ENCODE peak calls at places on chromosomes 5 and 9, in four cellular contexts. V is cardiac fibroblast, X is choroid plexus epithelial cell, U is kidney. Q is an unnamed sample.

GRCh38 chr9:108580021-108580439 is 275.8 kb downstream of the ACTL7B start:
- DNase-seq in U (no peak), X (no peak), V (peak), Q (no peak)

GRCh38 chr9:38182321-38182720 is 113.3 kb upstream of the SHB start:
- DNase-seq in X (peak), U (no peak), V (no peak), Q (peak)

GRCh38 chr5:43635374-43635773 is 32.4 kb downstream of the NNT start:
- DNase-seq in V (peak), U (no peak), X (peak), Q (peak)

GRCh38 chr9:76916231-76916630 is 10.3 kb upstream of the PRUNE2 start:
- DNase-seq in U (no peak), V (no peak), X (no peak), Q (no peak)

GRCh38 chr9:123724211-123724831 is 205.6 kb downstream of the DENND1A start:
- DNase-seq in X (peak), U (no peak), V (peak), Q (peak)

GRCh38 chr9:93057703-93058356 is 671 bp upstream of the SUSD3 start:
- DNase-seq in U (peak), V (no peak), X (no peak), Q (no peak)

GRCh38 chr9:36031774-36032565 is 4.7 kb upstream of the RECK start:
- DNase-seq in X (no peak), V (no peak), U (no peak), Q (no peak)

GRCh38 chr9:134356496-134357470 is 30.5 kb downstream of the RXRA start:
- DNase-seq in X (no peak), V (no peak), U (no peak), Q (no peak)

GRCh38 chr5:134457801-134458200 is 46.1 kb upstream of the CDKN2AIPNL start:
- DNase-seq in U (peak), V (no peak), X (no peak), Q (no peak)

GRCh38 chr9:133862585-133863041 is 124.5 kb upstream of the SARDH start:
- DNase-seq in V (no peak), X (no peak), U (no peak), Q (no peak)

GRCh38 chr5:172509405-172509781 is 55.1 kb upstream of the SH3PXD2B start:
- DNase-seq in U (no peak), X (no peak), V (no peak), Q (no peak)

GRCh38 chr5:150443242-150444075 is 6.1 kb downstream of the RPS14 start:
- DNase-seq in U (no peak), V (no peak), X (no peak), Q (no peak)

GRCh38 chr9:81379655-81380054 is 309.7 kb downstream of the TLE1 start:
- DNase-seq in X (no peak), U (no peak), V (no peak), Q (no peak)

GRCh38 chr5:122219767-122220166 is 90.4 kb downstream of the ZNF474 start:
- DNase-seq in V (no peak), X (no peak), U (no peak), Q (peak)

GRCh38 chr5:122220498-122220897 is 91.2 kb downstream of the ZNF474 start:
- DNase-seq in V (no peak), U (no peak), X (no peak), Q (no peak)

GRCh38 chr5:122222580-122222979 is 89.5 kb upstream of the SNCAIP start:
- DNase-seq in X (no peak), U (no peak), V (no peak), Q (no peak)

DNA sequence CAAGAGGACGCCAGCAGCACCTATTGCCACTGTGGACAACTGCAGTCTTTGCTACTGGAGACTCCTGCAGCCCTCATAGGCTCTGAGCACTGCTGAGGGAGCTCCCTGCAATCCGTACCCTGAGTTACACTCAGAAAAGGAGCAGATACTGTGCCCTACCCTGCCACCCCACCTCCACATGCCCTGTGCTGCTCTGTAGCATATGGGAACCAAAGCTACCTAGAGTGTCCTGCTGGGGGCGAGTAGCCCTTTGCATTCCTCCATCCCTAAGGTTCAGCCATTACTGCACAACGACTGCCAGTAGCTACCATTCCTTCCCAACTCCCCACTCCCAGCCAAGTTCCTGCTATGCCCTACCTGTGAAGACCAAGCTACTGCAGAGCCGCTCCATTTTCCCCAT is 90.2 kb upstream of the SNCAIP start:
- DNase-seq in V (no peak), U (no peak), X (no peak), Q (no peak)
- H3K4me3 ChIP-seq in V (no peak), U (no peak), X (no peak), Q (no peak)

GRCh38 chr9:34589656-34590375 is at the start of gene CNTFR:
- DNase-seq in U (no peak), V (no peak), X (no peak), Q (peak)

GRCh38 chr9:34588671-34589370 is 703 bp downstream of the CNTFR start:
- DNase-seq in X (no peak), V (no peak), U (no peak), Q (no peak)

GRCh38 chr9:34591091-34591910 is 1.8 kb upstream of the CNTFR start:
- DNase-seq in X (peak), V (peak), U (peak), Q (peak)

GRCh38 chr9:34590376-34591090 is 1.0 kb upstream of the CNTFR start:
- DNase-seq in V (peak), U (peak), X (no peak), Q (peak)

GRCh38 chr9:34589371-34589655 is 211 bp downstream of the CNTFR start:
- DNase-seq in U (no peak), V (no peak), X (no peak), Q (no peak)
- H3K4me3 ChIP-seq in U (peak), V (no peak), X (no peak), Q (no peak)

GRCh38 chr5:11905209-11905608 is 963 bp upstream of the CTNND2 start:
- DNase-seq in V (no peak), X (no peak), U (no peak), Q (no peak)

GRCh38 chr5:11903121-11903613 is 1.1 kb downstream of the CTNND2 start:
- DNase-seq in U (no peak), V (no peak), X (no peak), Q (peak)

GRCh38 chr5:11904270-11904906 is at the start of gene CTNND2:
- DNase-seq in V (peak), U (no peak), X (peak), Q (peak)

GRCh38 chr5:11902304-11902703 is 1.9 kb downstream of the CTNND2 start:
- DNase-seq in V (no peak), X (no peak), U (no peak), Q (no peak)

GRCh38 chr5:11903614-11904269 is 504 bp downstream of the CTNND2 start:
- DNase-seq in U (no peak), V (peak), X (no peak), Q (peak)
- H3K4me3 ChIP-seq in U (no peak), V (peak), X (peak), Q (peak)

DNA sequence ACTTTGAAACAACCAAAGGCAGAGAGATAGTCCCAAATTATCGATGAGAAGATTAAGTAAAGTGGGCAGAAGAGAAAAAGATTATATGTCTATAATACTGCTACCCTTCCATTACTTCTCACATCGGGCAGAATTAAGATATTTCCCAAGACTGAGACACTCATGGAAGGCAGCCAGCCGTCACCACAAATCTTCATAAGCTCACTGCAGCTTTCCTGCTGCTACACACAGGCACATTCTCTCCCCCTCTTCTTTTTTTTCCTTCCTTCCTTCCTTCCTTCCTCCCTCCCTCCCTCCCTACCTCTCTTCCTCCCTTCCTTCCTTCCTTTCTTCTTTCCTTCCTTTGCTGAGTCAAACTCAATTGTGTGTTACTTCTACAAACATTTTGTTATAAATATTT is 58.7 kb upstream of the SPATA31C2 start:
- DNase-seq in X (peak), U (no peak), V (peak), Q (peak)
- H3K4me3 ChIP-seq in X (no peak), U (no peak), V (no peak), Q (no peak)

DNA sequence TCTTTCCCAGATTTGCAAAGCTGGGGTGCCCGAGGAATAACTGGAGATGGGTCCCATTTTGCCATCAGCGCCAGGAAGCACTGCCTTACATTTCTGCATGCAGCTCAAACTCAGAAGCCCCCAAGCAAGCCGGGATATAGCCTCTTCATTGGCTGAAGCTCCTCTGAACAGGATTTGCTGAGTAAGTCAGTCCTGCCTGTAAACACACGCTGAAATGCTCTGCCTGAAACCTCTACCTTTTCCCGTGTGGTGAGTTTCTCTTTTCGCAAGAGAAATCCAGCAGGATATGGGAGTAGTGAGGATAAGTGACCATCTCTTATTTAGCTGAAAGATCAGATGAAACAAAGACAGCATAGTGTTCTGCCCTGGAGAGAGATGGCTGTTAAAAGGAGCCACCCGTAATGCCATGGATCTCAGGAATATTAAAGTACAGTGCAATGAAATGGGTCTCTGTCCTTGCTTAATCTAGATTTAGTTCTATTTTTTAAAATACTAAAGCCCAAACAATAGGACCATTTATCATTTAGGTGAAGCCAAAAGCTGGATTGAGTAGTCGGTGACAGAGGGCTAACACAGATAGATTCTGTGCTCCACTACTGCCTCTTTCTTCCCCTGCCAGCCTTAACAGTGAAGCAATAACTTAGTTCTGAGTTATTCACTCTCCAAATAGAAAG is 177.4 kb upstream of the PPP2R2B start:
- DNase-seq in V (no peak), U (no peak), X (no peak), Q (no peak)
- H3K4me3 ChIP-seq in V (no peak), U (no peak), X (no peak), Q (no peak)

DNA sequence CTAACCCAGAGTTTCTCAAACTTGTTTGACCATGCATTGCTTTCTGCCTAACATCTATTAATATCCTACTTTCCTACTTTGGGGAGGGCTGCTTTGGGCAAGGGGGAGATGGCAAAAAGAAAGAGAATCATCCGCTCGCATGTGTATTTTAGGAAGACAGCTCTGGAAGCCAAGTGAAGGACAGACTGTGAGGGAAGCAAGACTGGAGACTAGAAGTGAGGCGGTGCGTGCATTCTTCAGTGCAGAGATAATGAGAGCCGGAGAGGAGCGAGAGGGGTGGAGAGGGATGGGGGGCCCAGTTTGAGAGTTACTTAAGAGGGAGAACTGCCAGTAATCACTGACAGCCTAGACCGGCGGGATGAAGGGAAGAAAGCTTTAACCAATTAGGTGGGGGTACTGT is 151.7 kb upstream of the RAPGEF1 start:
- DNase-seq in X (no peak), U (no peak), V (no peak), Q (no peak)
- H3K4me3 ChIP-seq in X (no peak), U (no peak), V (no peak), Q (no peak)

GRCh38 chr9:136973618-136974617 is 3.4 kb upstream of the PTGDS start:
- DNase-seq in V (no peak), X (no peak), U (no peak), Q (no peak)

GRCh38 chr9:136978073-136978864 is 965 bp downstream of the PTGDS start:
- DNase-seq in V (peak), X (peak), U (peak), Q (peak)

GRCh38 chr9:136977223-136978072 is at the start of gene PTGDS:
- DNase-seq in V (no peak), X (peak), U (peak), Q (peak)

GRCh38 chr9:136974834-136975535 is 2.3 kb upstream of the PTGDS start:
- DNase-seq in X (no peak), V (no peak), U (no peak), Q (no peak)

GRCh38 chr9:136975624-136976023 is 1.7 kb upstream of the PTGDS start:
- DNase-seq in X (no peak), U (no peak), V (no peak), Q (no peak)
- H3K4me3 ChIP-seq in X (no peak), U (no peak), V (no peak), Q (no peak)

GRCh38 chr5:124705577-124705976 is 40.9 kb downstream of the ZNF608 start:
- DNase-seq in U (no peak), X (no peak), V (no peak), Q (no peak)
- H3K4me3 ChIP-seq in U (no peak), X (no peak), V (no peak), Q (no peak)